ENCODE peak calls at places on chromosomes 13 and 19, in eight cellular contexts. C is heart left ventricle, D is tibial nerve, J is PC-9, A is Panc1, U is dorsolateral prefrontal cortex, M is suprapubic skin, L is cardiac muscle cell. K is an unnamed sample.

GRCh38 chr19:51327066-51327985 is 14.6 kb downstream of the VSIG10L start:
- DNase-seq in C (peak; percentile 30), D (no peak), J (no peak), A (no peak), U (no peak), M (no peak), L (peak; percentile 74), K (peak; percentile 99)

GRCh38 chr13:93248627-93249047 is 22.0 kb downstream of the GPC6 start:
- DNase-seq in C (no peak), D (no peak), J (no peak), A (no peak), U (no peak), M (no peak), L (peak; percentile 70), K (peak; percentile 23)

GRCh38 chr13:76856141-76856571 is 30.0 kb downstream of the KCTD12 start:
- DNase-seq in C (no peak), D (no peak), J (no peak), A (no peak), U (no peak), M (no peak), L (peak; percentile 78), K (no peak)

GRCh38 chr13:94617389-94618000 is 15.8 kb downstream of the GPR180 start:
- DNase-seq in C (no peak), D (peak; percentile 46), J (no peak), A (no peak), U (no peak), M (no peak), L (peak; percentile 37), K (no peak)

GRCh38 chr19:17061691-17062090 is 13.6 kb downstream of the HAUS8 start:
- DNase-seq in C (no peak), D (no peak), J (peak; percentile 87), A (no peak), U (no peak), M (no peak), L (no peak), K (no peak)

GRCh38 chr19:51441410-51442390 is 16.6 kb downstream of the SIGLEC8 start:
- DNase-seq in C (no peak), D (no peak), J (no peak), A (no peak), U (no peak), M (no peak), L (no peak), K (no peak)

GRCh38 chr13:19606737-19607136 is 26.7 kb upstream of the MPHOSPH8 start:
- DNase-seq in C (no peak), D (no peak), J (no peak), A (no peak), U (no peak), M (no peak), L (no peak), K (no peak)

GRCh38 chr13:114135731-114136171 is 3.3 kb upstream of the RASA3 start:
- DNase-seq in C (no peak), D (no peak), J (no peak), A (no peak), U (no peak), M (no peak), L (no peak), K (peak; percentile 69)

GRCh38 chr13:31201341-31202024 is 1.7 kb downstream of the B3GLCT start:
- DNase-seq in C (peak; percentile 68), D (peak; percentile 32), J (no peak), A (no peak), U (no peak), M (no peak), L (peak; percentile 63), K (no peak)

GRCh38 chr13:36158606-36159005 is 27.4 kb upstream of the DCLK1 start:
- DNase-seq in C (no peak), D (no peak), J (peak; percentile 75), A (no peak), U (no peak), M (no peak), L (no peak), K (no peak)

GRCh38 chr13:94700051-94700535 is 12.3 kb downstream of the SOX21 start:
- DNase-seq in C (no peak), D (no peak), J (no peak), A (no peak), U (no peak), M (no peak), L (no peak), K (no peak)

GRCh38 chr19:48396010-48396870 is 2.8 kb downstream of the GRIN2D start:
- DNase-seq in C (no peak), D (no peak), J (no peak), A (no peak), U (no peak), M (no peak), L (no peak), K (peak; percentile 74)

GRCh38 chr19:18460313-18460712 is 22.4 kb upstream of the ISYNA1 start:
- DNase-seq in C (no peak), D (peak; percentile 51), J (no peak), A (no peak), U (no peak), M (no peak), L (peak; percentile 83), K (no peak)

GRCh38 chr13:112849500-112849899 is 119.5 kb upstream of the MCF2L start:
- DNase-seq in C (no peak), D (no peak), J (no peak), A (no peak), U (no peak), M (peak; percentile 55), L (no peak), K (peak; percentile 70)

GRCh38 chr19:23541991-23542390 is 145.0 kb downstream of the ZNF675 start:
- DNase-seq in C (no peak), D (no peak), J (no peak), A (no peak), U (no peak), M (no peak), L (no peak), K (no peak)
- H3K4me3 ChIP-seq in C (no peak overlapping the region), D (no peak overlapping the region), J (no peak overlapping the region), A (no peak overlapping the region), U (no peak overlapping the region), M (no peak overlapping the region), L (no peak overlapping the region), K (no peak overlapping the region)

DNA sequence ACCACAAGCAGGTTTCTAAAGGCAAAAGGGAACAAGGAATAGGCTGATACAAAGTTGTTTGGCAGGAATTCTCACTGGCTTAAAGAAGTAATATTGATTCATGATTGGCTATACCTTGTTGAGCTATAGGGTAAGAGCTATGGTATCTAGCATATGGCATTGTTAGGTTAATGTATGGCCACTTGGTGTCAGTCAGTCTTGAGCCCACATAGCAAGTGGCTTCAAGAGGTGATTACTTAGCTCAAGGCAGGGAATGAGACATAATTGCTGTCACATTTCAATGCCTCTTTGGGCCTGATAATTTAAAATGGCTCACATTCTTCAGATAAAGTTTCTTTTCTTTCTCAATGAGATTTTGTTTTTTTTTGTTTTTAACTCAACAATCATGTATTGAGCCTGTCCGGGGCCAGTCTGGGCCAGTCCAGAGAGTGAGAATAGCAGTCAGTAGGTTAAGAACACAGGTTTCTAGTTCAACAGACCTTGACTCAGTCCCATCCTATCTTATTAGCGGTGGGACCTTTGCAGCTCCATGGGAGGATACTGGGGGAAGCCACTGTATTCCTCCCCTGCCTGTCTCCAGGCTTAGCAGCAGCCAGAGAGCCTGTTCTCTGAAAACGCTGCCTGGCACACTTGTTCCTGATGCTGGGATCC is 45.8 kb upstream of the RCBTB2 start:
- DNase-seq in C (no peak), D (no peak), J (no peak), A (no peak), U (no peak), M (no peak), L (no peak), K (no peak)
- H3K4me3 ChIP-seq in C (no peak overlapping the region), D (no peak overlapping the region), J (no peak overlapping the region), A (no peak overlapping the region), U (no peak overlapping the region), M (no peak overlapping the region), L (no peak overlapping the region), K (no peak overlapping the region)

GRCh38 chr19:13887529-13887928 is 10.6 kb downstream of the NANOS3 start:
- DNase-seq in C (no peak), D (no peak), J (peak; percentile 67), A (no peak), U (no peak), M (no peak), L (peak; percentile 36), K (no peak)
- H3K4me3 ChIP-seq in C (no peak overlapping the region), D (no peak overlapping the region), J (no peak overlapping the region), A (no peak overlapping the region), U (no peak overlapping the region), M (no peak overlapping the region), L (no peak overlapping the region), K (no peak overlapping the region)

GRCh38 chr19:38304352-38304865 is 358 bp downstream of the C19orf33 start:
- DNase-seq in C (no peak), D (no peak), J (no peak), A (no peak), U (no peak), M (no peak), L (no peak), K (peak; percentile 77)
- H3K4me3 ChIP-seq in C (peak overlapping the region; percentile 39), D (no peak overlapping the region), J (peak overlapping the region; percentile 72), A (peak overlapping the region; percentile 71), U (no peak overlapping the region), M (peak overlapping the region; percentile 39), L (no peak overlapping the region), K (peak overlapping the region; percentile 57)

GRCh38 chr13:23433171-23434153 is at the start of gene SACS:
- DNase-seq in C (no peak), D (no peak), J (no peak), A (no peak), U (peak; percentile 52), M (no peak), L (peak; percentile 52), K (peak; percentile 82)
- H3K4me3 ChIP-seq in C (peak within 1 kb of the TSS; percentile 67), D (peak within 1 kb of the TSS; percentile 31), J (no peak within 1 kb of the TSS), A (peak within 1 kb of the TSS; percentile 49), U (peak within 1 kb of the TSS; percentile 79), M (peak within 1 kb of the TSS; percentile 42), L (peak within 1 kb of the TSS; percentile 90), K (peak within 1 kb of the TSS; percentile 76)

DNA sequence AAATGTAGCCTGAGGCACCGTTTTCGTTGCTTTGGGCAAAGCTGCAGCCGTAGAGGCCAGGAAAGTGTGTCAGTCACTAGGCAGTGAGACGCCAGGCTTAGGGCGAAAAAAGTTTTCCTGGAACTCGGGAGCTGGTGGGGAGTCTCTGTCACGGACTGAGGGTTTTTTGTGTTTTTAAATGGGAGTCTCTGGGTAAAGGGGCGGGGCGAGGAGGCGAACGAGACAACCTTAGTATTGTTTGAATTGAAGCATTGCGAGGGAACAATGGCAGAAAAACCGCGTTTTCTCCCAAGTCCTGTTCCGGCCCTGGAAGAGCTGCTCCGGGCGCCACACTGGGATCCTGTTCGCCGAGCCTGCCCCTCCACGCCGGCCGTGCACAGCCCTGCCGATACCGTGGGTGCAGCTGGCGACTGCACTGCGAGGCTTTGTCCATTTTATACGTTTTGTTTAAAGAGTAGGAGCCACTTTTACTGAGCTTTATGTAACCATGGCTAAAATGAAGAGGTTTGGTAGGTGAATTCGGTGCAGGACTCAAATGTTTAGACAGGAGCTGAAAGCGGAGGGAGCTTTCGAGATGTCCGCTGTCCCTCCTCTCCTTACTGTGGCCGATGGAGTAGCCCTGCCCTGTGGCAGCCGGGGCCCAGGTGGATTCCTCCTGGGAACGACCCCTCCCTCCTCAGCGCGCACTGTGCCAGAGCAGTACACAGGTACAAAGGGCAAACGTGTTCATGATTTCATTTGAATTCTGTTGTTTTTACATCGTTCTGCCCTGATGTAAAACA is 1.5 kb downstream of the COL4A2 start:
- DNase-seq in C (peak; percentile 59), D (peak; percentile 53), J (no peak), A (no peak), U (no peak), M (peak; percentile 72), L (peak; percentile 78), K (peak; percentile 77)
- H3K4me3 ChIP-seq in C (peak overlapping the region; percentile 76), D (peak overlapping the region; percentile 94), J (no peak overlapping the region), A (peak overlapping the region; percentile 37), U (peak overlapping the region; percentile 77), M (peak overlapping the region; percentile 72), L (peak overlapping the region; percentile 71), K (peak overlapping the region; percentile 86)